ENCODE peak calls at places on chromosomes 12 and 14, in ten cellular contexts. J is NCI-H2029 treated with DMSO at 0.1 percent for 48 hours; N is COR-L47; X is left ventricle myocardium superior; O is Calu3; S is stimulated activated CD8-positive, alpha-beta memory T cell treated with anti-CD3 and anti-CD28 coated beads, Interleukin-15, amount 100 ng/mL, for 24 hours; E is activated naive CD8-positive, alpha-beta T cell treated with anti-CD3 and anti-CD28 coated beads, Interleukin-2, amount 50 U/mL, for 24 hours; R is GM23248; F is activated gamma-delta T cell treated with Interleukin-2 at 50 U/mL for 16 hours; G is GM04504. Q is an unnamed sample.

GRCh38 chr14:68513838-68514610 is 278.8 kb downstream of the ZFP36L1 start:
- DNase-seq in J (no peak), N (no peak), X (no peak), O (no peak), S (no peak), E (no peak), R (no peak), F (no peak), G (no peak), Q (no peak)

GRCh38 chr14:100824156-100824555 is 1.8 kb upstream of the MEG3 start:
- DNase-seq in J (no peak), N (no peak), X (peak), O (no peak), S (no peak), E (no peak), R (no peak), F (no peak), G (no peak), Q (no peak)

GRCh38 chr12:118058227-118058626 is 2.8 kb downstream of the WSB2 start:
- DNase-seq in J (no peak), N (no peak), X (no peak), O (no peak), S (no peak), E (no peak), R (no peak), F (no peak), G (no peak), Q (no peak)

GRCh38 chr12:89245090-89245489 is 107.2 kb downstream of the DUSP6 start:
- DNase-seq in J (no peak), N (no peak), X (no peak), O (no peak), S (no peak), E (no peak), R (peak), F (peak), G (no peak), Q (peak)

GRCh38 chr12:66164349-66164821 is 5.4 kb downstream of the TMBIM4 start:
- DNase-seq in J (no peak), N (no peak), X (no peak), O (no peak), S (no peak), E (no peak), R (peak), F (no peak), G (no peak), Q (peak)

GRCh38 chr12:83889745-83890144 is 1022.9 kb downstream of the SLC6A15 start:
- DNase-seq in J (no peak), N (no peak), X (no peak), O (no peak), S (no peak), E (no peak), R (peak), F (no peak), G (no peak), Q (no peak)

GRCh38 chr14:52314521-52315354 is 626 bp downstream of the PTGER2 start:
- DNase-seq in J (no peak), N (no peak), X (peak), O (peak), S (peak), E (peak), R (peak), F (peak), G (no peak), Q (peak)

GRCh38 chr14:94180655-94181271 is 6.6 kb downstream of the PPP4R4 start:
- DNase-seq in J (no peak), N (peak), X (no peak), O (no peak), S (no peak), E (no peak), R (peak), F (no peak), G (peak), Q (peak)

GRCh38 chr12:63857771-63858670 is 13.5 kb downstream of the SRGAP1 start:
- DNase-seq in J (no peak), N (no peak), X (no peak), O (no peak), S (no peak), E (no peak), R (peak), F (no peak), G (no peak), Q (peak)